ENCODE peak calls at places on chromosomes 11 and 22, in seven cellular contexts. T, R, I, M, Y, N and H are unnamed samples.

GRCh38 chr11:65329944-65330403 is 3.7 kb upstream of the DPF2 start:
- DNase-seq in T (peak), R (peak), I (peak), M (peak), Y (peak), N (no peak), H (peak)

GRCh38 chr11:111833524-111833923 is 37.9 kb downstream of the ALG9 start:
- DNase-seq in T (no peak), R (no peak), I (peak), M (no peak), Y (no peak), N (no peak), H (no peak)

GRCh38 chr22:19330865-19331418 is 39.4 kb upstream of the CLTCL1 start:
- DNase-seq in T (no peak), R (no peak), I (no peak), M (peak), Y (no peak), N (no peak), H (no peak)

GRCh38 chr11:134238956-134239355 is 14.2 kb downstream of the THYN1 start:
- DNase-seq in T (no peak), R (no peak), I (no peak), M (no peak), Y (no peak), N (no peak), H (no peak)

GRCh38 chr11:99795999-99796398 is 775.2 kb downstream of the CNTN5 start:
- DNase-seq in T (no peak), R (no peak), I (no peak), M (no peak), Y (no peak), N (no peak), H (no peak)

GRCh38 chr11:63882555-63883242 is 34.3 kb downstream of the RCOR2 start:
- DNase-seq in T (no peak), R (no peak), I (peak), M (peak), Y (no peak), N (no peak), H (peak)

GRCh38 chr22:20472629-20473442 is 22.8 kb downstream of the KLHL22 start:
- DNase-seq in T (no peak), R (no peak), I (peak), M (no peak), Y (no peak), N (no peak), H (no peak)

GRCh38 chr11:19922689-19923035 is 210.0 kb downstream of the NAV2 start:
- DNase-seq in T (no peak), R (peak), I (peak), M (no peak), Y (no peak), N (no peak), H (no peak)

GRCh38 chr11:61650781-61651571 is 29.2 kb upstream of the DAGLA start:
- DNase-seq in T (no peak), R (no peak), I (no peak), M (peak), Y (no peak), N (no peak), H (peak)

GRCh38 chr22:23361676-23362075 is 181.4 kb downstream of the BCR start:
- DNase-seq in T (no peak), R (no peak), I (no peak), M (no peak), Y (no peak), N (no peak), H (no peak)

GRCh38 chr11:20438637-20439036 is 51.1 kb downstream of the PRMT3 start:
- DNase-seq in T (no peak), R (no peak), I (no peak), M (no peak), Y (no peak), N (no peak), H (no peak)

GRCh38 chr11:70067591-70068341 is 10.4 kb upstream of the ANO1 start:
- DNase-seq in T (peak), R (no peak), I (peak), M (peak), Y (no peak), N (no peak), H (peak)

GRCh38 chr11:58654079-58654907 is 31.8 kb downstream of the CNTF start:
- DNase-seq in T (peak), R (peak), I (peak), M (peak), Y (peak), N (peak), H (peak)

GRCh38 chr11:27008811-27009535 is 15.1 kb downstream of the FIBIN start:
- DNase-seq in T (no peak), R (no peak), I (no peak), M (no peak), Y (no peak), N (no peak), H (no peak)

GRCh38 chr22:41036924-41037323 is 55.5 kb upstream of the EP300 start:
- DNase-seq in T (no peak), R (no peak), I (no peak), M (no peak), Y (no peak), N (no peak), H (no peak)

GRCh38 chr11:59426361-59427067 is at the start of gene OR5A2:
- DNase-seq in T (peak), R (no peak), I (no peak), M (peak), Y (no peak), N (peak), H (peak)

GRCh38 chr22:22789922-22790845 is 97.4 kb upstream of the IGLL5 start:
- DNase-seq in T (no peak), R (no peak), I (no peak), M (no peak), Y (no peak), N (no peak), H (no peak)

GRCh38 chr22:37750596-37751162 is 53.8 kb downstream of the TRIOBP start:
- DNase-seq in T (no peak), R (no peak), I (no peak), M (no peak), Y (no peak), N (no peak), H (no peak)

GRCh38 chr11:44518968-44519550 is 46.4 kb upstream of the CD82 start:
- DNase-seq in T (no peak), R (no peak), I (no peak), M (no peak), Y (no peak), N (no peak), H (no peak)

GRCh38 chr22:24564376-24565058 is 8.7 kb downstream of the SNRPD3 start:
- DNase-seq in T (no peak), R (no peak), I (peak), M (no peak), Y (peak), N (no peak), H (no peak)

GRCh38 chr22:49483946-49484345 is 343.7 kb downstream of the BRD1 start:
- DNase-seq in T (no peak), R (no peak), I (no peak), M (no peak), Y (no peak), N (no peak), H (peak)

GRCh38 chr11:1780700-1781592 is 17.2 kb upstream of the CTSD start:
- DNase-seq in T (no peak), R (no peak), I (no peak), M (peak), Y (no peak), N (no peak), H (no peak)

GRCh38 chr22:16915711-16916110 is 90.5 kb upstream of the XKR3 start:
- DNase-seq in T (no peak), R (no peak), I (no peak), M (no peak), Y (no peak), N (no peak), H (no peak)

GRCh38 chr22:43897751-43898261 is 6.0 kb upstream of the PNPLA5 start:
- DNase-seq in T (no peak), R (peak), I (no peak), M (no peak), Y (peak), N (no peak), H (no peak)

GRCh38 chr11:65658174-65659021 is 4.3 kb downstream of the RELA start:
- DNase-seq in T (no peak), R (no peak), I (no peak), M (no peak), Y (no peak), N (no peak), H (no peak)

GRCh38 chr11:105935791-105936190 is 86.2 kb downstream of the MSANTD4 start:
- DNase-seq in T (no peak), R (peak), I (no peak), M (no peak), Y (peak), N (no peak), H (no peak)

GRCh38 chr11:65612691-65613090 is 1.3 kb downstream of the MAP3K11 start:
- DNase-seq in T (no peak), R (no peak), I (no peak), M (no peak), Y (no peak), N (no peak), H (no peak)

GRCh38 chr22:49239264-49240015 is 588.2 kb downstream of the BRD1 start:
- DNase-seq in T (no peak), R (no peak), I (no peak), M (peak), Y (no peak), N (no peak), H (peak)

GRCh38 chr11:47001666-47002285 is 65.2 kb downstream of the CSTPP1 start:
- DNase-seq in T (no peak), R (peak), I (no peak), M (no peak), Y (peak), N (no peak), H (peak)

GRCh38 chr22:50226224-50227165 is 18.3 kb downstream of the TUBGCP6 start:
- DNase-seq in T (no peak), R (no peak), I (no peak), M (no peak), Y (no peak), N (no peak), H (no peak)

DNA sequence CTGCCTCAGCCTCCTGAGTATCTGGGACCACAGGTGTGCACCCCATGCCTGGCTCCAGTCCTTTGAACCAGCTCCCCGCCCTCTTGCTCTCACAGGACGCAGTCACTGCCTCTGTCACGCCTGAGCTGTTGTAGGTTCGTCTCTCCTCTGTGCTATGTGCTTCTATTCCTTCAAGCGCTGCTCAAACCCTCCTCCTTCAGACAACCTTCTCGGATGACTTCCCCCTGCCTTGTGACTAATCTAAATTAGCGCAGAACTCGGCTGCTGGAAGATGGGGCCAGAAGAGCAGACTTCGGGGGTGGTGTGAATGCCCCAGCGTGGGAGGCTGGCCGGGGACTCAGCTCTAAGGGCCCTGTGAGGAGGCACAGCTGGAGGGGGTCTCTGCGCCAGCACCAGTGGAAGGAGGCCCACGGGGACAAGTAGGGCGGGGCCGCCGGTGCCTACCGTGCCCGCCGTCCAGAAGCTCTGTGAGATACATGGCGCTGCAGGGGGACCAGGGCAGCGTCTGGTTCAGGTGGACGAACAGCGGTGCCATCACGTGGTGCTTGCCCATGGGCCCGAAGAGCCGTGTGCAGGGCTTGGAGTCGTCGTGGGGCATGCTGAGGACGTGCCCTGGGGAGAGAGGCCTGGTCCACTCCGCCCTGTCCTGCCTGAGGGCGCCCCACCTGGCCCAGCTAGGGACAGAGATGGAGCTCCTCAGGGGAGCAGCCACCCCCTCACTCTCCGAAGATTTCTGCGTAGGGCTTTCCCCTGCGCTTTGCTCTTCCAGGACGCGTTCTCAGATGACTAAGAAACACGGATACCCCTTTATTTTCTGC is 12.5 kb downstream of the ADAMTS8 start:
- DNase-seq in T (no peak), R (peak), I (no peak), M (no peak), Y (no peak), N (no peak), H (no peak)
- H3K18ac ChIP-seq in T (peak), R (peak), I (no peak), M (no peak), Y (no peak), N (peak), H (no peak)

GRCh38 chr11:8030526-8031247 is 43.5 kb downstream of the EIF3F start:
- DNase-seq in T (no peak), R (no peak), I (no peak), M (no peak), Y (no peak), N (no peak), H (no peak)
- H3K18ac ChIP-seq in T (no peak), R (no peak), I (no peak), M (no peak), Y (no peak), N (no peak), H (no peak)

GRCh38 chr11:100817620-100818019 is 130.5 kb downstream of the ARHGAP42 start:
- DNase-seq in T (no peak), R (no peak), I (no peak), M (no peak), Y (no peak), N (no peak), H (peak)

GRCh38 chr11:100810666-100811065 is 123.6 kb downstream of the ARHGAP42 start:
- DNase-seq in T (no peak), R (no peak), I (no peak), M (no peak), Y (no peak), N (no peak), H (no peak)

GRCh38 chr11:100812517-100812916 is 125.4 kb downstream of the ARHGAP42 start:
- DNase-seq in T (no peak), R (no peak), I (no peak), M (no peak), Y (no peak), N (no peak), H (no peak)

GRCh38 chr11:100816823-100817222 is 129.7 kb downstream of the ARHGAP42 start:
- DNase-seq in T (no peak), R (peak), I (no peak), M (no peak), Y (no peak), N (no peak), H (peak)

DNA sequence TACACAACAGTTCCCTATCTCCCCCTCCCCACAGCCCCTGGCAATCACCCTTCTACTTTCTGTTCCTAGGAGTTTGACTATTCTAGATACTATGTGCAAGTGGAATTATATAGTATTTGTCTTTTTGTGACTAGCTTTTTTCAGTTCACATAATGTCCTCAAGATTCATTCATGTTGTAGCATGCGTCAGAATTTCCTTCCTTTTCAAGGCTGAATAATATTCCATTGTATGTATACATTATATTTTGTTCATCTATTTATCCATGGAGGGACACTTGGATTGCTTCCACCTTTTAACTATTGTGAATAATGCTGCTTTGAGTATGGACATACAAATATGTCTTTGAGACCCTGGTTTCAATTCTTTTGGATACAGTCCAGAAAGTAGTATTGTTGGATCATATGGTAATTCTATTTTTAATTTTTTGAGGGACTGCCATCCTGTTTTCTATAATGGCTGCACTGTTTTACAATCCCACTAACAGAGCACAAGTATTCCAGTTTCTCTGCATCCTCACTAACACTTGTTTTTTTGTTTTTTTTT is 128.8 kb downstream of the ARHGAP42 start:
- DNase-seq in T (no peak), R (no peak), I (no peak), M (no peak), Y (no peak), N (no peak), H (no peak)
- H3K18ac ChIP-seq in T (no peak), R (no peak), I (no peak), M (no peak), Y (no peak), N (no peak), H (no peak)

DNA sequence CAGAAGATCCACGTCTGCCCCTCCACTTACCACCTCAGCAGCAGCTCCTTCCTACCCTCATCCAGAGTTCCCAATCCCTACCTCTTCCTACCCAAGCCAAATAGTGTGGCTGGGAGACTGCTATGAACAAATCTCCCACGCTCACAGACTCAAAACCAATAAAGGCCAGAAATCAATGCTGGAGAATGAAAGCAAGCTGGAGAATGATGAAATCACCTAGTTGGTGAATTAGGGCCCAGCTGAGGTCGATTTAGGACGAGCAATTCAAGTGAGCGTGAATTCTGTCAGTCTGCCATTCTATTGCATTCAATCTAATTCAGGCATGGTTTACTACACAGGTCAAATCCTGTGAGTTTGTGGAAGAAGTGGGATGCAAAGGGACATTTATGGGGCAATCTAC is 22.5 kb downstream of the COMMD9 start:
- DNase-seq in T (no peak), R (no peak), I (no peak), M (no peak), Y (no peak), N (no peak), H (no peak)
- H3K18ac ChIP-seq in T (no peak), R (no peak), I (no peak), M (no peak), Y (no peak), N (no peak), H (no peak)

DNA sequence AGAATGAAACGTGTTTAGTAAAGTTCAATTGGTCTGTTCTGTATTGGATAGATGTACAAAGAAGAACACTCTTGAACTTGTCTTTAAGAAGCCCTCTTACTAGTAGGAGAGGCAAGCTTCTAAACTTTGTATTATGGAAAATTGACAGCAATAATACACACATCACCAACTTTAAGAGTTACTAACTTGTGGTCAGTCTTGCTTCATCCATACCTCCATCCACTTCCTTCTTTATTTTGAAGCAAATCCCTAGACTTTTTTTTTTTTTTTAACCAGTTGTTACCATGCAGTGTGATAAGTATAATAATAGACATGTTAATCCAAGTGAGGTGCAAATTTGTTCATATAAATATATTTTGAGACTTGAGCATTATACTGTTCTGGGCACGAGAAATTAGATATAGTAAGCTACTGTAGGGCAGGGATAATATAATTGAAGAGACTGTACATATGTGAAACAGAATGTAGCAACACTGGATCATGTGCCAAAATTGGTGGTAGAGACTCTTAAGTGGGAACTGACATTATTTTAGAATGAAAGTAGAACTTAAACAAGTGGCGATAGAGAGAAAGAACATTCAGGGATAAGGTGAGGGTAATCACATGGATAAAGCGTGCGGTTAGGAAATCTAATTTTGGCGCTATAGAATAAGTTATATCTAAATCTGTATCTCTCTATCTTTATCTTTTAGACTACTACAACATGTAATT is 6.5 kb downstream of the FAR1 start:
- DNase-seq in T (no peak), R (no peak), I (no peak), M (no peak), Y (no peak), N (no peak), H (no peak)
- H3K18ac ChIP-seq in T (no peak), R (no peak), I (no peak), M (no peak), Y (no peak), N (no peak), H (no peak)

GRCh38 chr22:36056980-36057379 is 28.4 kb upstream of the RBFOX2 start:
- DNase-seq in T (no peak), R (peak), I (no peak), M (no peak), Y (no peak), N (no peak), H (no peak)

GRCh38 chr22:36052505-36052941 is 23.9 kb upstream of the RBFOX2 start:
- DNase-seq in T (no peak), R (peak), I (peak), M (no peak), Y (peak), N (no peak), H (peak)

GRCh38 chr22:36053242-36054147 is 24.9 kb upstream of the RBFOX2 start:
- DNase-seq in T (no peak), R (no peak), I (no peak), M (no peak), Y (no peak), N (no peak), H (no peak)

GRCh38 chr22:36055376-36056310 is 27.0 kb upstream of the RBFOX2 start:
- DNase-seq in T (no peak), R (peak), I (no peak), M (no peak), Y (no peak), N (no peak), H (no peak)
- H3K18ac ChIP-seq in T (no peak), R (peak), I (peak), M (no peak), Y (no peak), N (no peak), H (no peak)